ENCODE peak calls at places on chromosomes 16 and 17, in five cellular contexts. One of them, this sample, is unnamed.

GRCh38 chr17:56173958-56174357 is 20.7 kb downstream of the ANKFN1 start:
- DNase-seq in hepatocyte: no peak
- DNase-seq in aorta: no peak
- DNase-seq in cardiac muscle cell: no peak
- DNase-seq in pancreas: no peak
- DNase-seq in this sample: no peak

GRCh38 chr16:19118938-19119431 is 5.2 kb downstream of the ITPRIPL2 start:
- DNase-seq in cardiac muscle cell: no peak
- DNase-seq in hepatocyte: peak; percentile 63
- DNase-seq in aorta: no peak
- DNase-seq in pancreas: no peak
- DNase-seq in this sample: no peak

GRCh38 chr17:66636111-66636510 is 198.8 kb upstream of the CACNG5 start:
- DNase-seq in aorta: no peak
- DNase-seq in hepatocyte: no peak
- DNase-seq in cardiac muscle cell: no peak
- DNase-seq in pancreas: no peak
- DNase-seq in this sample: no peak

GRCh38 chr17:1110844-1111598 is 68.8 kb downstream of the ABR start:
- DNase-seq in hepatocyte: peak; percentile 82
- DNase-seq in aorta: peak; percentile 96
- DNase-seq in cardiac muscle cell: peak; percentile 50
- DNase-seq in pancreas: no peak
- DNase-seq in this sample: peak; percentile 49

GRCh38 chr17:75516619-75517276 is 420 bp downstream of the TSEN54 start:
- DNase-seq in aorta: no peak
- DNase-seq in pancreas: peak; percentile 54
- DNase-seq in cardiac muscle cell: peak; percentile 74
- DNase-seq in hepatocyte: peak; percentile 73
- DNase-seq in this sample: no peak

GRCh38 chr17:62974788-62975586 is 9.0 kb downstream of the TANC2 start:
- DNase-seq in hepatocyte: no peak
- DNase-seq in pancreas: no peak
- DNase-seq in aorta: no peak
- DNase-seq in cardiac muscle cell: no peak
- DNase-seq in this sample: no peak

GRCh38 chr17:66276328-66276937 is 26.0 kb upstream of the PRKCA start:
- DNase-seq in pancreas: no peak
- DNase-seq in cardiac muscle cell: no peak
- DNase-seq in aorta: no peak
- DNase-seq in hepatocyte: no peak
- DNase-seq in this sample: no peak

GRCh38 chr17:71966459-71967313 is 154.1 kb upstream of the SOX9 start:
- DNase-seq in aorta: peak; percentile 74
- DNase-seq in cardiac muscle cell: no peak
- DNase-seq in hepatocyte: no peak
- DNase-seq in pancreas: no peak
- DNase-seq in this sample: no peak

GRCh38 chr17:9285602-9286001 is 264.3 kb downstream of the NTN1 start:
- DNase-seq in hepatocyte: no peak
- DNase-seq in aorta: no peak
- DNase-seq in pancreas: no peak
- DNase-seq in cardiac muscle cell: no peak
- DNase-seq in this sample: no peak

GRCh38 chr17:12041316-12041715 is 20.6 kb downstream of the MAP2K4 start:
- DNase-seq in pancreas: no peak
- DNase-seq in cardiac muscle cell: no peak
- DNase-seq in hepatocyte: no peak
- DNase-seq in aorta: no peak
- DNase-seq in this sample: no peak

GRCh38 chr17:17304521-17304985 is 1.4 kb downstream of the NT5M start:
- DNase-seq in pancreas: no peak
- DNase-seq in hepatocyte: no peak
- DNase-seq in cardiac muscle cell: peak; percentile 43
- DNase-seq in aorta: no peak
- DNase-seq in this sample: no peak

GRCh38 chr17:69967910-69968411 is 107.1 kb upstream of the KCNJ16 start:
- DNase-seq in pancreas: no peak
- DNase-seq in hepatocyte: no peak
- DNase-seq in aorta: no peak
- DNase-seq in cardiac muscle cell: no peak
- DNase-seq in this sample: no peak

GRCh38 chr17:13353590-13353989 is 248.1 kb downstream of the HS3ST3A1 start:
- DNase-seq in cardiac muscle cell: peak; percentile 14
- DNase-seq in aorta: no peak
- DNase-seq in pancreas: no peak
- DNase-seq in hepatocyte: peak; percentile 30
- DNase-seq in this sample: no peak

GRCh38 chr16:68179196-68179795 is 56.6 kb downstream of the ESRP2 start:
- DNase-seq in aorta: no peak
- DNase-seq in cardiac muscle cell: peak; percentile 6
- DNase-seq in pancreas: no peak
- DNase-seq in hepatocyte: no peak
- DNase-seq in this sample: no peak

GRCh38 chr17:15409721-15410247 is 57.6 kb downstream of the CDRT4 start:
- DNase-seq in aorta: no peak
- DNase-seq in pancreas: no peak
- DNase-seq in hepatocyte: no peak
- DNase-seq in cardiac muscle cell: no peak
- DNase-seq in this sample: no peak

GRCh38 chr17:76714822-76715461 is 4.2 kb upstream of the MXRA7 start:
- DNase-seq in aorta: peak; percentile 91
- DNase-seq in hepatocyte: peak; percentile 75
- DNase-seq in cardiac muscle cell: peak; percentile 64
- DNase-seq in pancreas: peak; percentile 63
- DNase-seq in this sample: peak; percentile 82

GRCh38 chr17:43791589-43791988 is 11.4 kb downstream of the CFAP97D1 start:
- DNase-seq in hepatocyte: no peak
- DNase-seq in aorta: no peak
- DNase-seq in pancreas: peak; percentile 45
- DNase-seq in cardiac muscle cell: peak; percentile 56
- DNase-seq in this sample: peak; percentile 61

DNA sequence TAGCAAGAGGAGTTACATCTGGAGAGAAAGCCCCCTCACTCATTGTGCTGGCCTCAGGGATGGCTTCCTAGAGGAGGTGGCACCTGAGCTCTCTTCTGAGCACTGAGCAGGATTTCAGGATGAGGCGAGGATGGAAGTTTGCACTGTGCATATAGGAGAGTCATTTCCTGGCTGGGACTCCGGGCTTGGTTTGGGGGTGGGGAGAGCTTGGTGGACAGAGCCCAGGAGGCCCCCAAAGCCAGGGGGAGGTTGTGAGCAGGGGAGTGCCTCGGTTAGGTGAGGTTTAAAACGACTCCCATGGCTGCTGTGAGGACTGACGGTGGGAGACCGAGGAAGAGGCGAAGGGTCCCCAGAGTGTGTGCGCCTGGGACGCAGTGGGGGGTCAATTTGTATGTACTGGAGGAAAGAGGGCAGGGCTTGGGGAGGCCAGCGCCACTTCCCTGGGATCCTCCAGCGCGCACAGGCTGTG is 1.2 kb downstream of the CAMKK1 start:
- DNase-seq in hepatocyte: no peak
- DNase-seq in aorta: no peak
- DNase-seq in pancreas: no peak
- DNase-seq in cardiac muscle cell: no peak
- DNase-seq in this sample: no peak
- H3K4me3 ChIP-seq in hepatocyte: no peak overlapping the region
- H3K4me3 ChIP-seq in aorta: no peak overlapping the region
- H3K4me3 ChIP-seq in pancreas: peak overlapping the region; percentile 81
- H3K4me3 ChIP-seq in cardiac muscle cell: peak overlapping the region; percentile 88
- H3K4me3 ChIP-seq in this sample: peak overlapping the region; percentile 86

DNA sequence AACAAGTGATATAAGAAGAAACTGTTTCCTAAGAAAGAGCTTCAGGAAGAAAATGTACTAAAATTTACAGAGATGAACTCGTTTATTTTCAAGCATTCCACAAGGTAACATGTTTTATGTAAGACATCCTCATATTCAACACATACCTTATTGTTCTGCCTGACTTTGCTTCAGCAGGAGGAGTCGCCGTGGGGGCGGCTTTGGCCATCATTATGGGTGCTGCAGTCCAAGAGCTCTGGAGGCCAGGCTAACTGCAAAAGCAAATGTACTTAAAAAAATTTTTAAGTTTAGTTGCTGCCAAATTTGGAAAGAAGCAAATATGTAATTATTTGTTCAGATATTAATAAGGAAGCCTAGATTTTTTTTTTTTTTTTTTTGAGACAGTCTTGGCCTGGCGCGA is 4.1 kb upstream of the SPG7 start:
- DNase-seq in pancreas: no peak
- DNase-seq in hepatocyte: no peak
- DNase-seq in cardiac muscle cell: no peak
- DNase-seq in aorta: no peak
- DNase-seq in this sample: no peak
- H3K4me3 ChIP-seq in pancreas: no peak overlapping the region
- H3K4me3 ChIP-seq in hepatocyte: no peak overlapping the region
- H3K4me3 ChIP-seq in cardiac muscle cell: no peak overlapping the region
- H3K4me3 ChIP-seq in aorta: no peak overlapping the region
- H3K4me3 ChIP-seq in this sample: no peak overlapping the region

GRCh38 chr17:8162997-8163977 is 539 bp upstream of the VAMP2 start:
- DNase-seq in aorta: peak; percentile 77
- DNase-seq in pancreas: peak; percentile 49
- DNase-seq in hepatocyte: peak; percentile 39
- DNase-seq in cardiac muscle cell: peak; percentile 32
- DNase-seq in this sample: peak; percentile 92

GRCh38 chr17:8166731-8167130 is 4.0 kb upstream of the VAMP2 start:
- DNase-seq in hepatocyte: no peak
- DNase-seq in cardiac muscle cell: no peak
- DNase-seq in aorta: no peak
- DNase-seq in pancreas: no peak
- DNase-seq in this sample: no peak

GRCh38 chr17:8162232-8162996 is at the start of gene VAMP2:
- DNase-seq in aorta: peak; percentile 95
- DNase-seq in hepatocyte: peak; percentile 94
- DNase-seq in pancreas: peak; percentile 82
- DNase-seq in cardiac muscle cell: peak; percentile 87
- DNase-seq in this sample: peak; percentile 83

GRCh38 chr17:8163978-8164814 is 1.4 kb upstream of the VAMP2 start:
- DNase-seq in pancreas: peak; percentile 58
- DNase-seq in hepatocyte: peak; percentile 75
- DNase-seq in cardiac muscle cell: peak; percentile 34
- DNase-seq in aorta: peak; percentile 85
- DNase-seq in this sample: peak; percentile 75

DNA sequence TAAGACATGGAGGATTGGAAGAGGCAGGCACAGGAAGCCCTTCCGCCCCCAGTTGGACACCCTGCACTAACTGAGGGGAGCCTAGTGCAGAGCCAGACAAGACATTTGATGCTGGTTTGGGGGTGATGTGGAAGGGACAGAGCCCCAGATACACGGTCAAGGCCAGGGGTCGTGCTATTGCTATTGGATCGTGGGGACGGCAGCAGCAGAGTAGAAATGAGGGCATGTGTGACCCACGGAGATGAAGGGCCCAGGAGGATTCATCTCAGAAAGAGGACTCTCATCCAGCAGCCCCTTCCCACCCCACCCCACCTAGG is 2.0 kb upstream of the VAMP2 start:
- DNase-seq in aorta: peak; percentile 66
- DNase-seq in cardiac muscle cell: no peak
- DNase-seq in hepatocyte: no peak
- DNase-seq in pancreas: no peak
- DNase-seq in this sample: no peak
- H3K4me3 ChIP-seq in aorta: no peak overlapping the region
- H3K4me3 ChIP-seq in cardiac muscle cell: no peak overlapping the region
- H3K4me3 ChIP-seq in hepatocyte: no peak overlapping the region
- H3K4me3 ChIP-seq in pancreas: no peak overlapping the region
- H3K4me3 ChIP-seq in this sample: no peak overlapping the region

DNA sequence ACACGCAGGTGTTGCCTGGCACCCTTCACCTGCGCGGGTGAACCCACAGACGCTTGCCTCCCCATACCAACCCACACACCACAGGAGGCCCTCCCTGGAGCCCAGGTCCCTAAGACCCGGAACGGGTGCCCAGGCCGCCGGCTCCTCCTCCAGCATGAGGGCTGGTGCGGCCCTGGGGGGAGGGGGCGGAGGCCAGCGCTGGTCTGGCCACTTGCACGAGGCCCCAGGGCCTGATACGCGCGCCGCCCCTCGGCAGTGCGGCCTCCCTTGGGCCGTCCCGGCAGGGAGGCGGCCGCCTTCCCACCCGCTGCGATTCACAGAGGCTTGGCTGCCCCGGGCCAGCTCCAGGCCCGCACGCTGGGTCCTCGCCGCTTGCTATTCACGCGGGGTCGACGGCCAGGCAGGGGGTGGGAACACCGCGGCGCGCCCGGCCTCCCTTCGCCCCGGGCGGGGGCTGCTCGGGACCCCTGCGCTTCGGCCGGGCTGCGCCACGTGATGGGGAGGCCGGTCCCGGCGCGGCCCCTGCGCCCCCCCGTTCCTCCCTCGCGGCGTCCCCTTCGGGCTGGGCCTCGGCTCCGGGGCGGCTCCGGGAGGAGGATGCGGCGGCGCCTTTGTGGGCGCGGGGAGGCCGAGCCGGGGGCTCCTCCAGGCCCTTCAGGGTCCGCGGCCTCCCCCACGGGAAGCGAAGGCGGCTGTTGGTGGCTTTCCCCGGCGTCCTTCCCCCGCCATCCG is 683 bp downstream of the FASN start:
- DNase-seq in hepatocyte: peak; percentile 78
- DNase-seq in aorta: no peak
- DNase-seq in pancreas: peak; percentile 60
- DNase-seq in cardiac muscle cell: peak; percentile 77
- DNase-seq in this sample: peak; percentile 92
- H3K4me3 ChIP-seq in hepatocyte: peak overlapping the region; percentile 95
- H3K4me3 ChIP-seq in aorta: peak overlapping the region; percentile 73
- H3K4me3 ChIP-seq in pancreas: peak overlapping the region; percentile 84
- H3K4me3 ChIP-seq in cardiac muscle cell: peak overlapping the region; percentile 90
- H3K4me3 ChIP-seq in this sample: peak overlapping the region; percentile 85

DNA sequence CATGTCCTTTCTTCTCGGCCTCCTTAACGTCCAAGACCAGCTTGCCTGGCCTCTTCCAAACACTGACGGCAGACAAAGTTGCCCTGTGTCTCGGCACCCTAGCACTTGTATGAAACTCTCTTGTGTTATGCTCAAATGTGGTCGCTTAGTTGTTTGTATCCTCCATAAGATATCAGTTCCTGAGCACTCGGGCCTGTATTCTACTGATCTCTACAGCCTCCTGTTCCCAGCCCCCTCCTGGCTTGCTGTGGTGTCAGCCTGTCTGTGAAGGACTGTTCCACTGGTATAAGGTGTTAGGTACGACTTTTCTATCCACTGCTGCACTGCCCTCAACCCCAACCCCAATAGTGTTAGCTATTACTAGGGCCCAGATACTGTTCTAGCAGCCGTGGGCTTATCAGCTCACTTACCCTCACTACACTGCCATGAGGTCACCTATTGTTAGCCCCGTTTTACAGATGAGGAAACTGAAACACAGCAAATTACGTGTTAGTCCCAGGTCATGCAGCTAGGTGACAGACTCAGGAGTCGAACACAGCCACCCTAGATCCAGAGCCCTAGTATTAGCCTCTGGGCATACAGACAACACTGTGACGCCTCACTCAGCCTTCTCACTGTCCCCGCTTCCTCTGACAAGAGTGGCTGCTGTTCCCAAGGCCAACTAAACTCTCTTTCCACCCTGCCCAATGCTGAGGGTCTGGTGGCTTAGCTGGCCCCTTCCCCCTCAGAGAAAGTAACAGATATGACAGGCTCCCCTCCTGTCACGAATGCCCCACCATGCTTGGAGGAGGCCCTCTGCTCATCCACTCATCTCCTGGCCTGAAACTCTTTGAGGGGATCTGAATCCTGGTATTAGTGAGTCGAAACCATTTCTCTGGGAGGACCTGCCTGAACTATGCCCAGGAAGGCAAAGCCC is 25.6 kb upstream of the ZNF652 start:
- DNase-seq in aorta: no peak
- DNase-seq in hepatocyte: no peak
- DNase-seq in cardiac muscle cell: no peak
- DNase-seq in pancreas: no peak
- DNase-seq in this sample: no peak
- H3K4me3 ChIP-seq in aorta: no peak overlapping the region
- H3K4me3 ChIP-seq in hepatocyte: no peak overlapping the region
- H3K4me3 ChIP-seq in cardiac muscle cell: no peak overlapping the region
- H3K4me3 ChIP-seq in pancreas: no peak overlapping the region
- H3K4me3 ChIP-seq in this sample: no peak overlapping the region

GRCh38 chr16:31106509-31107464 is 1.4 kb upstream of the BCKDK start:
- DNase-seq in hepatocyte: peak; percentile 1
- DNase-seq in pancreas: peak; percentile 36
- DNase-seq in aorta: no peak
- DNase-seq in cardiac muscle cell: no peak
- DNase-seq in this sample: no peak
- H3K4me3 ChIP-seq in hepatocyte: no peak overlapping the region
- H3K4me3 ChIP-seq in pancreas: no peak overlapping the region
- H3K4me3 ChIP-seq in aorta: no peak overlapping the region
- H3K4me3 ChIP-seq in cardiac muscle cell: no peak overlapping the region
- H3K4me3 ChIP-seq in this sample: no peak overlapping the region